ENCODE peak calls at places on chromosome 7, in six cellular contexts. One of them, this sample, is unnamed.

GRCh38 chr7:2118056-2118455 is 114.7 kb downstream of the MAD1L1 start:
- DNase-seq in activated T-cell treated with anti-CD3 and anti-CD28 coated beads, Interleukin-2, amount 50 U/mL, for 72 hours: no peak
- DNase-seq in BJ: no peak
- DNase-seq in posterior vena cava: no peak
- DNase-seq in non-pigmented ciliary epithelial cell: no peak
- DNase-seq in adrenal gland: no peak
- DNase-seq in this sample: no peak

GRCh38 chr7:100483101-100483727 is 513 bp upstream of the NYAP1 start:
- DNase-seq in activated T-cell treated with anti-CD3 and anti-CD28 coated beads, Interleukin-2, amount 50 U/mL, for 72 hours: peak
- DNase-seq in BJ: no peak
- DNase-seq in posterior vena cava: peak
- DNase-seq in non-pigmented ciliary epithelial cell: no peak
- DNase-seq in adrenal gland: peak
- DNase-seq in this sample: peak

GRCh38 chr7:152760384-152761115 is 998 bp downstream of the ACTR3B start:
- DNase-seq in activated T-cell treated with anti-CD3 and anti-CD28 coated beads, Interleukin-2, amount 50 U/mL, for 72 hours: no peak
- DNase-seq in BJ: no peak
- DNase-seq in posterior vena cava: no peak
- DNase-seq in non-pigmented ciliary epithelial cell: no peak
- DNase-seq in adrenal gland: no peak
- DNase-seq in this sample: no peak

GRCh38 chr7:77351539-77352004 is 64.6 kb downstream of the GSAP start:
- DNase-seq in activated T-cell treated with anti-CD3 and anti-CD28 coated beads, Interleukin-2, amount 50 U/mL, for 72 hours: peak
- DNase-seq in BJ: no peak
- DNase-seq in posterior vena cava: no peak
- DNase-seq in non-pigmented ciliary epithelial cell: no peak
- DNase-seq in adrenal gland: no peak
- DNase-seq in this sample: no peak

GRCh38 chr7:110922906-110923305 is 168.0 kb upstream of the LRRN3 start:
- DNase-seq in activated T-cell treated with anti-CD3 and anti-CD28 coated beads, Interleukin-2, amount 50 U/mL, for 72 hours: no peak
- DNase-seq in BJ: peak
- DNase-seq in posterior vena cava: no peak
- DNase-seq in non-pigmented ciliary epithelial cell: peak
- DNase-seq in adrenal gland: no peak
- DNase-seq in this sample: no peak

GRCh38 chr7:149036676-149037075 is 8.4 kb upstream of the PDIA4 start:
- DNase-seq in activated T-cell treated with anti-CD3 and anti-CD28 coated beads, Interleukin-2, amount 50 U/mL, for 72 hours: no peak
- DNase-seq in BJ: no peak
- DNase-seq in posterior vena cava: no peak
- DNase-seq in non-pigmented ciliary epithelial cell: no peak
- DNase-seq in adrenal gland: no peak
- DNase-seq in this sample: no peak

GRCh38 chr7:44955733-44956132 is 23.1 kb downstream of the MYO1G start:
- DNase-seq in activated T-cell treated with anti-CD3 and anti-CD28 coated beads, Interleukin-2, amount 50 U/mL, for 72 hours: no peak
- DNase-seq in BJ: no peak
- DNase-seq in posterior vena cava: peak
- DNase-seq in non-pigmented ciliary epithelial cell: no peak
- DNase-seq in adrenal gland: no peak
- DNase-seq in this sample: no peak

GRCh38 chr7:77930496-77930895 is 131.9 kb downstream of the PHTF2 start:
- DNase-seq in activated T-cell treated with anti-CD3 and anti-CD28 coated beads, Interleukin-2, amount 50 U/mL, for 72 hours: no peak
- DNase-seq in BJ: no peak
- DNase-seq in posterior vena cava: no peak
- DNase-seq in non-pigmented ciliary epithelial cell: no peak
- DNase-seq in adrenal gland: no peak
- DNase-seq in this sample: no peak

This sample was measured in head of caudate nucleus.